ENCODE peak calls at places on chromosomes 3 and 15, in four cellular contexts. One of them, this sample, is unnamed.

GRCh38 chr3:175741951-175742350 is 882.8 kb downstream of the NAALADL2 start:
- DNase-seq in WTC11: no peak
- DNase-seq in astrocyte of the spinal cord: no peak
- DNase-seq in right atrium auricular region: no peak
- DNase-seq in this sample: no peak

GRCh38 chr3:151037746-151038145 is 47.7 kb upstream of the MED12L start:
- DNase-seq in WTC11: no peak
- DNase-seq in astrocyte of the spinal cord: peak; percentile 96
- DNase-seq in right atrium auricular region: no peak
- DNase-seq in this sample: no peak

GRCh38 chr3:10377148-10377725 is 56.3 kb upstream of the SEC13 start:
- DNase-seq in WTC11: no peak
- DNase-seq in astrocyte of the spinal cord: no peak
- DNase-seq in right atrium auricular region: no peak
- DNase-seq in this sample: no peak

GRCh38 chr3:194130807-194131589 is 5.0 kb upstream of the HES1 start:
- DNase-seq in WTC11: peak; percentile 19
- DNase-seq in astrocyte of the spinal cord: peak; percentile 56
- DNase-seq in right atrium auricular region: no peak
- DNase-seq in this sample: no peak

GRCh38 chr15:57772223-57772957 is 65.9 kb downstream of the POLR2M start:
- DNase-seq in WTC11: no peak
- DNase-seq in astrocyte of the spinal cord: peak; percentile 12
- DNase-seq in right atrium auricular region: no peak
- DNase-seq in this sample: no peak

GRCh38 chr3:88742674-88743507 is 364.5 kb upstream of the EPHA3 start:
- DNase-seq in WTC11: no peak
- DNase-seq in astrocyte of the spinal cord: no peak
- DNase-seq in right atrium auricular region: no peak
- DNase-seq in this sample: no peak

GRCh38 chr15:93948728-93949127 is 282.6 kb upstream of the MCTP2 start:
- DNase-seq in WTC11: no peak
- DNase-seq in astrocyte of the spinal cord: no peak
- DNase-seq in right atrium auricular region: no peak
- DNase-seq in this sample: no peak

GRCh38 chr3:12187448-12188327 is 29.0 kb upstream of the TIMP4 start:
- DNase-seq in WTC11: no peak
- DNase-seq in astrocyte of the spinal cord: peak; percentile 66
- DNase-seq in right atrium auricular region: no peak
- DNase-seq in this sample: no peak

GRCh38 chr3:175226444-175226843 is 367.3 kb downstream of the NAALADL2 start:
- DNase-seq in WTC11: no peak
- DNase-seq in astrocyte of the spinal cord: no peak
- DNase-seq in right atrium auricular region: no peak
- DNase-seq in this sample: no peak

GRCh38 chr15:77373441-77373840 is 46.5 kb downstream of the PEAK1 start:
- DNase-seq in WTC11: no peak
- DNase-seq in astrocyte of the spinal cord: no peak
- DNase-seq in right atrium auricular region: no peak
- DNase-seq in this sample: no peak

GRCh38 chr15:79430901-79431635 is 1.1 kb upstream of the MINAR1 start:
- DNase-seq in WTC11: no peak
- DNase-seq in astrocyte of the spinal cord: no peak
- DNase-seq in right atrium auricular region: no peak
- DNase-seq in this sample: no peak

GRCh38 chr3:146117406-146118285 is 43.3 kb downstream of the PLOD2 start:
- DNase-seq in WTC11: no peak
- DNase-seq in astrocyte of the spinal cord: peak; percentile 90
- DNase-seq in right atrium auricular region: no peak
- DNase-seq in this sample: no peak

GRCh38 chr3:39121626-39122025 is 14.1 kb downstream of the TTC21A start:
- DNase-seq in WTC11: no peak
- DNase-seq in astrocyte of the spinal cord: no peak
- DNase-seq in right atrium auricular region: no peak
- DNase-seq in this sample: no peak

GRCh38 chr3:101155828-101156227 is 162.6 kb upstream of the ABI3BP start:
- DNase-seq in WTC11: no peak
- DNase-seq in astrocyte of the spinal cord: no peak
- DNase-seq in right atrium auricular region: no peak
- DNase-seq in this sample: no peak

GRCh38 chr15:69181419-69181818 is 21.0 kb downstream of the GLCE start:
- DNase-seq in WTC11: no peak
- DNase-seq in astrocyte of the spinal cord: no peak
- DNase-seq in right atrium auricular region: no peak
- DNase-seq in this sample: no peak

GRCh38 chr3:147377412-147378185 is 28.7 kb downstream of the ZIC4 start:
- DNase-seq in WTC11: peak; percentile 76
- DNase-seq in astrocyte of the spinal cord: no peak
- DNase-seq in right atrium auricular region: peak; percentile 46
- DNase-seq in this sample: no peak

GRCh38 chr3:143000525-143000924 is 845 bp upstream of the U2SURP start:
- DNase-seq in WTC11: no peak
- DNase-seq in astrocyte of the spinal cord: peak; percentile 56
- DNase-seq in right atrium auricular region: no peak
- DNase-seq in this sample: no peak

GRCh38 chr3:31433679-31433992 is 99.1 kb upstream of the STT3B start:
- DNase-seq in WTC11: no peak
- DNase-seq in astrocyte of the spinal cord: no peak
- DNase-seq in right atrium auricular region: no peak
- DNase-seq in this sample: no peak

GRCh38 chr3:141795311-141795710 is 32.1 kb downstream of the GRK7 start:
- DNase-seq in WTC11: no peak
- DNase-seq in astrocyte of the spinal cord: no peak
- DNase-seq in right atrium auricular region: no peak
- DNase-seq in this sample: no peak

GRCh38 chr3:157088506-157089454 is 71.2 kb downstream of the CCNL1 start:
- DNase-seq in WTC11: peak; percentile 94
- DNase-seq in astrocyte of the spinal cord: peak; percentile 98
- DNase-seq in right atrium auricular region: peak; percentile 97
- DNase-seq in this sample: peak; percentile 83

GRCh38 chr3:151925419-151925818 is 52.0 kb downstream of the SUCNR1 start:
- DNase-seq in WTC11: no peak
- DNase-seq in astrocyte of the spinal cord: no peak
- DNase-seq in right atrium auricular region: no peak
- DNase-seq in this sample: no peak

GRCh38 chr3:129690406-129690805 is 83.9 kb upstream of the PLXND1 start:
- DNase-seq in WTC11: no peak
- DNase-seq in astrocyte of the spinal cord: peak; percentile 73
- DNase-seq in right atrium auricular region: no peak
- DNase-seq in this sample: no peak

GRCh38 chr15:100729461-100729860 is 127.1 kb downstream of the ASB7 start:
- DNase-seq in WTC11: no peak
- DNase-seq in astrocyte of the spinal cord: no peak
- DNase-seq in right atrium auricular region: no peak
- DNase-seq in this sample: no peak

DNA sequence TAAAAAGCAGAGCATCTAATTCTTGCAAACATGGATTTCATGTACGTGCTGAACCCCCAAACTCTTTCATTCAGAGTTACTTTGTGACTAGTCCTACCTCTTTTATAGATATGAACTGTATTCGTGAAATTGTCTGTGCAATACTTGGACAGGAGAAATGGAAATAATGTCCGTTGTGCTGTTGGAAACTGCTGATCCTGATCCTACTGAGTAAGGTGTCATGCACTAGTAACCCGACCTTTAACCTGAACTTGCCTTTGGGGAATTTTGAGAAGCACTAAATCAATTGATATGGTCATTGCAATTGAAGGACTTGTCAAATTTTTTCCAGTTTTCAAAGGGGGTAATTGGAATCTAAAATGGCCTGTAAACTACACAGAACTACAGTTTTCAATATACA is 856.4 kb downstream of the ROBO1 start:
- DNase-seq in WTC11: no peak
- DNase-seq in astrocyte of the spinal cord: no peak
- DNase-seq in right atrium auricular region: no peak
- DNase-seq in this sample: no peak
- TF ChIP-seq CTCF in WTC11: no peak
- TF ChIP-seq CTCF in astrocyte of the spinal cord: no peak
- TF ChIP-seq CTCF in right atrium auricular region: no peak
- TF ChIP-seq CTCF in this sample: no peak

GRCh38 chr3:182490601-182491485 is 302.5 kb upstream of the ATP11B start:
- DNase-seq in WTC11: no peak
- DNase-seq in astrocyte of the spinal cord: peak; percentile 37
- DNase-seq in right atrium auricular region: no peak
- DNase-seq in this sample: no peak
- TF ChIP-seq CTCF in WTC11: peak; percentile 16
- TF ChIP-seq CTCF in astrocyte of the spinal cord: peak; percentile 55
- TF ChIP-seq CTCF in right atrium auricular region: peak; percentile 52
- TF ChIP-seq CTCF in this sample: no peak

GRCh38 chr3:186340211-186340610 is 21.8 kb downstream of the DGKG start:
- DNase-seq in WTC11: no peak
- DNase-seq in astrocyte of the spinal cord: no peak
- DNase-seq in right atrium auricular region: no peak
- DNase-seq in this sample: no peak
- TF ChIP-seq CTCF in WTC11: no peak
- TF ChIP-seq CTCF in astrocyte of the spinal cord: no peak
- TF ChIP-seq CTCF in right atrium auricular region: no peak
- TF ChIP-seq CTCF in this sample: no peak

DNA sequence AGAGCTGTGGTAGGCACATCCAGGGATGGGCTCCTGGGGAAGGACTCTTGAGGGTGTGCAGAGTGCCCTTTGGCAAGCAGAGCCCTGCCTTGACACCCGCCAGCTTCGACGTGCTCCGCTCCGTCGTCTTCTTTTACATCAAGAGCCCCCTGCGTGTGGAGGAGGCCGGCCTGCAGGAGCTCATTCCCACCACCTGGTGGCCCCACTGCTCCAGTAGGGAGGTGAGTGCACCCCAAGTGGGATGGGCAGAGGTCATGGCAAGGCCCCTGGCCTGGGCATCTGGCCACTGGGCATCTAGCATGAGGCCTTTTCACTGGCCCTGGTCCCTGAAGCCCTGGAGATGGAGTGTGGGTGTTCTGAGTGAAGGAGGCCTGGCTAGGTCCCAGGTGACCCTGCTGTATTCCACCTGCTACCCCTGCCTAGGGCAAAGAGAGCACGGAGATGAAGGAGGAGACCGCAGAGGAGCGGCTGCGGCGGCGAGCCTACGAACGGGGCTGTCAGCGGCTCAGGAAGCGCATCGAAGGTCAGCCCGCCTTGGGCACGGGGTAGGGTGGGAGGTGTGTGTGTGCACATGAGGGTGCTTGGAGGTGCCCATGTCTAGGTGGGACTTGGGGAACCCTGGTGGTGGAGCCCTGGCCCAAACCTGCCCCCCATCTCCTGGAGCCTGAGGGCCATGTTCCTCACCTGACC is 12.2 kb downstream of the RNF123 start:
- DNase-seq in WTC11: peak; percentile 85
- DNase-seq in astrocyte of the spinal cord: no peak
- DNase-seq in right atrium auricular region: no peak
- DNase-seq in this sample: no peak
- TF ChIP-seq CTCF in WTC11: no peak
- TF ChIP-seq CTCF in astrocyte of the spinal cord: peak; percentile 78
- TF ChIP-seq CTCF in right atrium auricular region: peak; percentile 31
- TF ChIP-seq CTCF in this sample: no peak

GRCh38 chr3:138474163-138474562 is 39.7 kb downstream of the ESYT3 start:
- DNase-seq in WTC11: no peak
- DNase-seq in astrocyte of the spinal cord: no peak
- DNase-seq in right atrium auricular region: no peak
- DNase-seq in this sample: no peak
- TF ChIP-seq CTCF in WTC11: no peak
- TF ChIP-seq CTCF in astrocyte of the spinal cord: no peak
- TF ChIP-seq CTCF in right atrium auricular region: no peak
- TF ChIP-seq CTCF in this sample: no peak

This sample was measured in omental fat pad.